ENCODE peak calls at places on chromosomes 7 and 10, in six cellular contexts. F is SK-N-SH; L is HTR-8/SVneo; K is substantia nigra; I is midbrain; U is CD8-positive, alpha-beta T cell. B is an unnamed sample.
A peak's percentile ranks its signal among the peaks of the same experiment; 100 is the strongest.

GRCh38 chr10:115936926-115937755 is 335.9 kb downstream of the GFRA1 start:
- DNase-seq in L (no peak), I (no peak), F (no peak), K (no peak), U (no peak), B (no peak)

GRCh38 chr10:77313066-77313750 is 324.4 kb downstream of the KCNMA1 start:
- DNase-seq in I (no peak), K (no peak), F (no peak), U (no peak), L (no peak), B (no peak)

GRCh38 chr10:498760-499435 is 190.6 kb downstream of the DIP2C start:
- DNase-seq in I (no peak), L (no peak), F (no peak), K (no peak), U (no peak), B (no peak)

GRCh38 chr7:110767550-110768137 is 323.3 kb upstream of the LRRN3 start:
- DNase-seq in U (no peak), L (no peak), K (no peak), F (no peak), I (no peak), B (no peak)

GRCh38 chr10:103919648-103920025 is 1.7 kb upstream of the STN1 start:
- DNase-seq in I (no peak), L (no peak), F (no peak), U (no peak), K (no peak), B (no peak)

GRCh38 chr7:50418086-50418515 is 32.0 kb downstream of the FIGNL1 start:
- DNase-seq in I (peak; percentile 53), L (peak; percentile 54), K (peak; percentile 15), U (peak; percentile 67), F (peak; percentile 86), B (peak; percentile 95)

GRCh38 chr7:4288791-4289190 is 393.3 kb upstream of the FOXK1 start:
- DNase-seq in K (no peak), F (no peak), L (no peak), I (no peak), U (no peak), B (no peak)

GRCh38 chr7:76089865-76090495 is 42.1 kb downstream of the MDH2 start:
- DNase-seq in K (no peak), I (no peak), L (no peak), U (no peak), F (no peak), B (no peak)

GRCh38 chr10:7788640-7789335 is 811 bp downstream of the ATP5F1C start:
- DNase-seq in K (no peak), L (no peak), U (no peak), F (peak; percentile 34), I (no peak), B (no peak)

GRCh38 chr7:28228386-28228785 is 47.8 kb upstream of the JAZF1 start:
- DNase-seq in K (no peak), L (no peak), U (no peak), I (no peak), F (no peak), B (no peak)

GRCh38 chr10:79377557-79378382 is 30.5 kb downstream of the PPIF start:
- DNase-seq in F (no peak), I (no peak), U (no peak), L (no peak), K (no peak), B (no peak)

GRCh38 chr7:30057741-30058140 is 29.5 kb downstream of the PLEKHA8 start:
- DNase-seq in L (no peak), K (no peak), I (no peak), F (no peak), U (no peak), B (no peak)

GRCh38 chr10:132575320-132576201 is 38.0 kb downstream of the INPP5A start:
- DNase-seq in L (no peak), U (no peak), K (no peak), F (no peak), I (peak; percentile 21), B (no peak)

GRCh38 chr7:68676789-68677535 is 921.3 kb upstream of the AUTS2 start:
- DNase-seq in U (no peak), L (no peak), F (no peak), K (peak; percentile 51), I (peak; percentile 83), B (no peak)